ENCODE peak calls at places on chromosome 6, in four cellular contexts. One of them, this sample, is unnamed.

GRCh38 chr6:15073344-15073789 is 172.5 kb upstream of the JARID2 start:
- DNase-seq in effector memory CD4-positive, alpha-beta T cell: no peak
- DNase-seq in HCT116: no peak
- DNase-seq in pancreas: no peak
- DNase-seq in this sample: peak; percentile 50

GRCh38 chr6:24307881-24308280 is 50.0 kb downstream of the DCDC2 start:
- DNase-seq in effector memory CD4-positive, alpha-beta T cell: no peak
- DNase-seq in pancreas: no peak
- DNase-seq in HCT116: no peak
- DNase-seq in this sample: no peak

GRCh38 chr6:118377711-118378414 is 170.2 kb upstream of the PLN start:
- DNase-seq in pancreas: peak; percentile 8
- DNase-seq in HCT116: no peak
- DNase-seq in effector memory CD4-positive, alpha-beta T cell: no peak
- DNase-seq in this sample: no peak

GRCh38 chr6:157706883-157707282 is 116.2 kb upstream of the SNX9 start:
- DNase-seq in effector memory CD4-positive, alpha-beta T cell: no peak
- DNase-seq in pancreas: no peak
- DNase-seq in HCT116: no peak
- DNase-seq in this sample: no peak

GRCh38 chr6:39143238-39143930 is 28.4 kb upstream of the SAYSD1 start:
- DNase-seq in effector memory CD4-positive, alpha-beta T cell: no peak
- DNase-seq in pancreas: no peak
- DNase-seq in HCT116: no peak
- DNase-seq in this sample: no peak

GRCh38 chr6:102327697-102328227 is 934.3 kb downstream of the GRIK2 start:
- DNase-seq in effector memory CD4-positive, alpha-beta T cell: no peak
- DNase-seq in pancreas: no peak
- DNase-seq in HCT116: peak; percentile 13
- DNase-seq in this sample: no peak

GRCh38 chr6:19209202-19209601 is 628.0 kb upstream of the ID4 start:
- DNase-seq in pancreas: no peak
- DNase-seq in HCT116: no peak
- DNase-seq in effector memory CD4-positive, alpha-beta T cell: no peak
- DNase-seq in this sample: no peak

GRCh38 chr6:53395986-53396385 is 47.2 kb upstream of the ELOVL5 start:
- DNase-seq in HCT116: no peak
- DNase-seq in effector memory CD4-positive, alpha-beta T cell: no peak
- DNase-seq in pancreas: no peak
- DNase-seq in this sample: no peak

GRCh38 chr6:25419879-25420278 is 140.7 kb downstream of the CARMIL1 start:
- DNase-seq in HCT116: no peak
- DNase-seq in pancreas: no peak
- DNase-seq in effector memory CD4-positive, alpha-beta T cell: no peak
- DNase-seq in this sample: no peak

GRCh38 chr6:159193923-159194322 is 24.7 kb downstream of the FNDC1 start:
- DNase-seq in effector memory CD4-positive, alpha-beta T cell: no peak
- DNase-seq in HCT116: no peak
- DNase-seq in pancreas: no peak
- DNase-seq in this sample: no peak

GRCh38 chr6:159197251-159197650 is 28.1 kb downstream of the FNDC1 start:
- DNase-seq in pancreas: no peak
- DNase-seq in HCT116: no peak
- DNase-seq in effector memory CD4-positive, alpha-beta T cell: no peak
- DNase-seq in this sample: no peak

GRCh38 chr6:159190460-159190859 is 21.3 kb downstream of the FNDC1 start:
- DNase-seq in pancreas: no peak
- DNase-seq in effector memory CD4-positive, alpha-beta T cell: no peak
- DNase-seq in HCT116: no peak
- DNase-seq in this sample: no peak

GRCh38 chr6:159201336-159201735 is 32.1 kb downstream of the FNDC1 start:
- DNase-seq in HCT116: no peak
- DNase-seq in pancreas: no peak
- DNase-seq in effector memory CD4-positive, alpha-beta T cell: no peak
- DNase-seq in this sample: no peak

DNA sequence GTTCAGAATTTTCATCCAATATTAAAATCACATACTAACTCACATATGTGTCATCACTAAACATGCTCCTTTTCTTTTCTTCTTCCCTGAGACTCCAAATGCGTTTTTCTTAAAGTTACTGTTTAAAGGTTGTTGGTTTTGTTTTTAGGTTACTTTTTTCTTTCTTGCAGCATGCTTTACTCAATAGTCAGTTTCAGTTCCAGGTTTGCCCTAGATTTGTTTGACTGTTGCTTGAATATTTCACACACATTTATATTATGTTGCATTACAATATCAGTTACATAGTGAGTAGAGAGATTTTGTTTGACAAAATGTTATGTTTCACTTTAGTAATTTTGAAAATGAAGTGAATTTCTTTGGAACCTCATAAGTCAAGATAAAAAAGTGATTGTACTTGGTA is 27.2 kb downstream of the FNDC1 start:
- DNase-seq in pancreas: no peak
- DNase-seq in HCT116: no peak
- DNase-seq in effector memory CD4-positive, alpha-beta T cell: no peak
- DNase-seq in this sample: no peak
- H3K36me3 ChIP-seq in pancreas: no peaks in the 10 kb centered on the region
- H3K36me3 ChIP-seq in HCT116: no peaks in the 10 kb centered on the region
- H3K36me3 ChIP-seq in effector memory CD4-positive, alpha-beta T cell: no peaks in the 10 kb centered on the region
- H3K36me3 ChIP-seq in this sample: no peaks in the 10 kb centered on the region

DNA sequence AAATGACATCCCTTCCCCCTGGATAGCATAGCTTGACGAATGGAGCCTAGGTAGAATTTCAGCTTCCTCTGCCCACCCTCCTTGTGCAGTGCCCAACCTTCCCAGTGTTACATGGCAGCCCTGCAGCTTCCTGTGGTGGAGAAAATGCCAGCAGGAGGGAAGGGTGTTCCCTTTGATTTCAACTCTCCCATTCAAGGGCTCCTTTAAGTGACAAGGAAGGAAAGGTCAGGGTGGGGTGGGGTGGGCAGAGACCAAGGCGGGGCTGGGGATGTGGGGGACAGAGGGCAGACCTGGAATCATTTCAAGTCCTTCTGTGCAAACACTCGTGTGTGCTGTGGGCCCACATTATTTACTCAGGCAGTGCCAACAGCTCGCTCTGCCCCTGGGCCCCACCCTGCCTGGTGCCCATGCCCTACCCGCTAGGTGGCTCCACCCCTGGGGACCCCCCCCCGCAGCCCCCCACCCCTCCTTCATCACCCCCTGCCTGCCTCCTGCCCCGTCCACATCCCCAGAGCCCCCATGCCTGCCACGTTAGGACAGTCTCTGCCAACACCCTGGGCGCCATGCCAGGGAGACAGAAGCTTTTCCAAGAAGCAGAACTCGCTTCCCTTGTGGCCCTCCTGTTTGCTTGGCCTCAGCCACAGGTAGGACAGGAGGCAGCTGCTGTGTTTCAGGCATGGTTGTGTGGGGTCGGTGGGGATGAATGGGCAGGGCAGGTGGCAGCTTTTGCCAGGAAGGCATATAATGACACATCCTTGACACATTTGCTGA is 9.4 kb downstream of the SPDEF start:
- DNase-seq in HCT116: no peak
- DNase-seq in pancreas: peak; percentile 66
- DNase-seq in effector memory CD4-positive, alpha-beta T cell: no peak
- DNase-seq in this sample: peak; percentile 62
- H3K4me3 ChIP-seq in HCT116: no peak overlapping the region
- H3K4me3 ChIP-seq in pancreas: no peak overlapping the region
- H3K4me3 ChIP-seq in effector memory CD4-positive, alpha-beta T cell: no peak overlapping the region
- H3K4me3 ChIP-seq in this sample: no peak overlapping the region

GRCh38 chr6:36577298-36577697 is 16.9 kb upstream of the SRSF3 start:
- DNase-seq in effector memory CD4-positive, alpha-beta T cell: no peak
- DNase-seq in pancreas: no peak
- DNase-seq in HCT116: peak; percentile 33
- DNase-seq in this sample: peak; percentile 92

GRCh38 chr6:36576573-36576972 is 17.6 kb upstream of the SRSF3 start:
- DNase-seq in effector memory CD4-positive, alpha-beta T cell: no peak
- DNase-seq in pancreas: no peak
- DNase-seq in HCT116: no peak
- DNase-seq in this sample: no peak

GRCh38 chr6:36580184-36580526 is 14.0 kb upstream of the SRSF3 start:
- DNase-seq in HCT116: no peak
- DNase-seq in effector memory CD4-positive, alpha-beta T cell: no peak
- DNase-seq in pancreas: no peak
- DNase-seq in this sample: no peak

GRCh38 chr6:36581716-36582115 is 12.4 kb upstream of the SRSF3 start:
- DNase-seq in pancreas: no peak
- DNase-seq in effector memory CD4-positive, alpha-beta T cell: no peak
- DNase-seq in HCT116: no peak
- DNase-seq in this sample: no peak

DNA sequence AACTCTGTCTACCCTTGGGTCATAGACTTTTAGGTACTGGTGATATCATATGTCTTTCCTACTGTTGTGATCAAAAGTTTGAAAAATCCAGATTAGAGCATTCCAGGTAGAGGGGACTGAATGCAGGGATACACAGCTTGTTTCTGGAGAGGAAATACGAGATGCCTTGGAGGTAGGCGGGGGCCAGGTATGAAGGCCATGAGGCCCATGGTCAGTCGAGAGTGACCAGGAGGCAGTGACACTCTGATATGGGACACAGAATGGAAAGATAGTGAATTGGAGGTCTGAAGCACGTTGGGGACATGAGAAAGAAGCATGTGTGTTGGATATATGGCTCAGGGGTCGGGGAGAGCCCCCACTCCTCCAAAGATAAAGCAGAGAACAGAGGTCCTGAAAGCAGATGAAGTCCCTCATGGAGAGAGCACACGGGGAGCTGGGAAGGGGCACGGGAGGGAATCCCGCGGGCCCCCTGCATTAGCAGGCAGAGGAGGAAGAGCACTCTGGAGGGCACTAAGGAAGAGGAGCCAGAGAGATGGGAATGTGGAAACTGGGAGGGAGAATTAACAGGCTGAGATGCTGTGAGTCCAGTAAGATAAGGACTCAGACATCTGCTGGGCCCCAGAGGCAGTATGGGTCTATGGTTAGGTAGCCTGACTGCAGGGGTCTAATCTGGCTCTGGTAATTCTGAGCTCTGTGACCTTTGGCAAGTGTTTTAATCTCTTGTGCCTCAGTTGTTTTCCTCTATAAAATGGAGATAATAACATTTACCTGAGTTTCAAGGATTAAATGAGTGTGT is 15.9 kb upstream of the SRSF3 start:
- DNase-seq in effector memory CD4-positive, alpha-beta T cell: no peak
- DNase-seq in HCT116: no peak
- DNase-seq in pancreas: no peak
- DNase-seq in this sample: no peak
- H3K9me3 ChIP-seq in effector memory CD4-positive, alpha-beta T cell: no peaks in the 10 kb centered on the region
- H3K9me3 ChIP-seq in HCT116: no peaks in the 10 kb centered on the region
- H3K9me3 ChIP-seq in pancreas: no peaks in the 10 kb centered on the region
- H3K9me3 ChIP-seq in this sample: no peaks in the 10 kb centered on the region

DNA sequence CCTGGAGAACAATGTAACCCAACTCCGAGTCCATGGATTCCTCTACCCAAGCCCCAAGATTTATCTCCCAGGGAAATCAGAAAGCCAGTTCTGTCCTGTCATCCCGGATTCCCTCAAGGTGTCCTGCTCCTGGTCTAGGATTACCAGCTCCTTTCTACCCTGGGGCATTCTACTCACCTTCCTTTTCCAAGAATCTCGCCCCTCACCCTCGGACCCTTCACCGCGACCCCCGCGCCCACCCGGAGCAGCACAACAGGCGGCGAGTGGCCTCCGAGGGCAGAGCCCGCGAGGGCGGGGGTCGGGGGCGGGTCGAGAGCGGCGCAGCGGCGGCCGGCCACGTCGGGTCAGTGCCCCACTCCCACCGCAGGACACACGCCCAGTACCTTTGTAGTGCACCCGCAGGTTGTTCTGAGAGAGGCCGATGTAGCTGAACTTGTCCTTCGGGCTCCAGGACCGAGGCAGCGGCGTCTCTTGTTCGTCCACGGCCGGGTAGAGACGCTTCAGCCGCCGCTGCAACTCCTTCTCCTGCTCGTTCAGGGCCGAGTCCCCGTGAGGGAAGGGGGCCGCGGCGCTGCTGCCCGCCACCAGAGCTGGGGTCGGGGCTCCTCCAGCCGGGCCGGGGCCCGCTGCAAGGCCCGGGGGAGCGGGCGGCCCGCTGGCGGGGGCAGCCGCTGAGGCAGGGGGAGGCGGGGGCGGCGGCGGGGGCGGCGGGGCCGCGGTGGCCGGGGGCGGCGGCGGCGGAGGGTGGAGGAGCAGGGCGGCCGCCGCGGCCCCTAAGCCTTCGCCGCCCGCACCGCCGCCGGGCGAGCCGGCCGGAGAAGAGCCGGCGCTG is 867 bp downstream of the RANBP9 start:
- DNase-seq in HCT116: no peak
- DNase-seq in effector memory CD4-positive, alpha-beta T cell: peak; percentile 18
- DNase-seq in pancreas: peak; percentile 58
- DNase-seq in this sample: peak; percentile 61
- H3K36me3 ChIP-seq in HCT116: no peaks in the 10 kb centered on the region
- H3K36me3 ChIP-seq in effector memory CD4-positive, alpha-beta T cell: no peaks in the 10 kb centered on the region
- H3K36me3 ChIP-seq in pancreas: no peaks in the 10 kb centered on the region
- H3K36me3 ChIP-seq in this sample: peaks cover 6% of the 10 kb centered on the region

GRCh38 chr6:143701343-143702234 is 23.8 kb downstream of the PHACTR2 start:
- DNase-seq in HCT116: no peak
- DNase-seq in pancreas: no peak
- DNase-seq in effector memory CD4-positive, alpha-beta T cell: no peak
- DNase-seq in this sample: no peak
- H3K4me3 ChIP-seq in HCT116: no peak overlapping the region
- H3K4me3 ChIP-seq in pancreas: no peak overlapping the region
- H3K4me3 ChIP-seq in effector memory CD4-positive, alpha-beta T cell: no peak overlapping the region
- H3K4me3 ChIP-seq in this sample: no peak overlapping the region

GRCh38 chr6:82488403-82488802 is 124.8 kb downstream of the TPBG start:
- DNase-seq in pancreas: no peak
- DNase-seq in effector memory CD4-positive, alpha-beta T cell: no peak
- DNase-seq in HCT116: no peak
- DNase-seq in this sample: no peak
- H3K9me3 ChIP-seq in pancreas: no peaks in the 10 kb centered on the region
- H3K9me3 ChIP-seq in effector memory CD4-positive, alpha-beta T cell: no peaks in the 10 kb centered on the region
- H3K9me3 ChIP-seq in HCT116: peaks cover 3% of the 10 kb centered on the region
- H3K9me3 ChIP-seq in this sample: no peaks in the 10 kb centered on the region

GRCh38 chr6:63674635-63675034 is 39.0 kb downstream of the PHF3 start:
- DNase-seq in pancreas: no peak
- DNase-seq in HCT116: no peak
- DNase-seq in effector memory CD4-positive, alpha-beta T cell: no peak
- DNase-seq in this sample: no peak

GRCh38 chr6:63671098-63671754 is 35.6 kb downstream of the PHF3 start:
- DNase-seq in pancreas: no peak
- DNase-seq in effector memory CD4-positive, alpha-beta T cell: no peak
- DNase-seq in HCT116: no peak
- DNase-seq in this sample: no peak

GRCh38 chr6:63673692-63674091 is 38.1 kb downstream of the PHF3 start:
- DNase-seq in pancreas: no peak
- DNase-seq in HCT116: no peak
- DNase-seq in effector memory CD4-positive, alpha-beta T cell: no peak
- DNase-seq in this sample: no peak

GRCh38 chr6:63675138-63675537 is 39.5 kb downstream of the PHF3 start:
- DNase-seq in HCT116: no peak
- DNase-seq in pancreas: no peak
- DNase-seq in effector memory CD4-positive, alpha-beta T cell: no peak
- DNase-seq in this sample: no peak

DNA sequence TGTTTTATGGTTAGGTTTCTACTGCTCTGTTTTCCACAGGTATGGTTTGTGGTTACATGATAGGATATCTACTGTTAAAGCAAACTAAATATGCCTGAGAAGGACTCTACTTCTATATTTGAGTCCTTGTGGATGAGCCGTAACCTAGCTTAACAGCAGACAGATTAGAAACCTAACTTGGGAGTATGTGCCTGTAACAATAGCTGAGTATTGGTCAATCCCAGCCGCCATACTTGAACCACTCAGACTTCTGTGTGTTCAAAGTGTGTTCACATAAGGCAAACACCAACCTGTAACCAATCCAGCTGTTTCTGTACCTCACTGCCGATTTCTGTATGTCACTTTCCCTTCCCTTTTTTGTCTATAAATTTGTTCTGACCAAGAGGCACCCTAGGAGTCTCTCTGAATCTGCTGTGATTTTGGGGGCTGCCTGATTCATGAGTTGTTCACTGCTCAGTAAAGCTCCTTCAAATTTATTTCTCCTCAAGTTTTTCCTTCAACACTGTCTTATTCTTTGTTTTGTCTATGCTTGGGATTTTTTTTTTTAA is 37.1 kb downstream of the PHF3 start:
- DNase-seq in HCT116: no peak
- DNase-seq in pancreas: no peak
- DNase-seq in effector memory CD4-positive, alpha-beta T cell: no peak
- DNase-seq in this sample: no peak
- H3K36me3 ChIP-seq in HCT116: no peaks in the 10 kb centered on the region
- H3K36me3 ChIP-seq in pancreas: no peaks in the 10 kb centered on the region
- H3K36me3 ChIP-seq in effector memory CD4-positive, alpha-beta T cell: no peaks in the 10 kb centered on the region
- H3K36me3 ChIP-seq in this sample: no peaks in the 10 kb centered on the region

This sample was measured in MG63.